ENCODE peak calls at places on chromosomes 1 and 21, in five cellular contexts. A is IMR-90, G is NCI-H1417, E is GM04504, N is NCI-H774. J is an unnamed sample.

GRCh38 chr1:62325696-62326095 is 6.5 kb upstream of the KANK4 start:
- DNase-seq in A (no peak), G (no peak), E (peak; percentile 86), N (no peak), J (no peak)

GRCh38 chr1:153277852-153278251 is 18.4 kb downstream of the LORICRIN start:
- DNase-seq in A (no peak), G (peak; percentile 53), E (no peak), N (no peak), J (no peak)

GRCh38 chr1:226541631-226542622 is 6.6 kb upstream of the STUM start:
- DNase-seq in A (no peak), G (no peak), E (no peak), N (peak; percentile 27), J (no peak)

GRCh38 chr21:31612889-31613785 is 46.4 kb upstream of the SOD1 start:
- DNase-seq in A (peak; percentile 15), G (no peak), E (no peak), N (no peak), J (no peak)

GRCh38 chr1:220748091-220748934 is at the start of gene MTARC2:
- DNase-seq in A (peak; percentile 49), G (peak; percentile 92), E (peak; percentile 36), N (peak; percentile 79), J (peak; percentile 46)

GRCh38 chr21:34922487-34922886 is 126.6 kb downstream of the RUNX1 start:
- DNase-seq in A (no peak), G (no peak), E (no peak), N (no peak), J (no peak)

GRCh38 chr1:117674521-117675400 is 68.9 kb downstream of the TENT5C start:
- DNase-seq in A (peak; percentile 28), G (no peak), E (no peak), N (no peak), J (no peak)

GRCh38 chr1:152347116-152347728 is 12.6 kb downstream of the FLG2 start:
- DNase-seq in A (peak; percentile 52), G (peak; percentile 80), E (peak; percentile 30), N (peak; percentile 26), J (peak; percentile 72)

GRCh38 chr1:34266127-34266951 is 89.6 kb downstream of the C1orf94 start:
- DNase-seq in A (no peak), G (peak; percentile 32), E (no peak), N (no peak), J (no peak)

GRCh38 chr1:33275200-33275599 is 18.9 kb downstream of the ZNF362 start:
- DNase-seq in A (no peak), G (no peak), E (no peak), N (no peak), J (no peak)

GRCh38 chr1:212664409-212665199 is 35.0 kb downstream of the BATF3 start:
- DNase-seq in A (no peak), G (no peak), E (no peak), N (no peak), J (no peak)

GRCh38 chr1:198620198-198620597 is 18.6 kb upstream of the PTPRC start:
- DNase-seq in A (no peak), G (no peak), E (no peak), N (no peak), J (no peak)

GRCh38 chr1:245365621-245366020 is 210.8 kb downstream of the KIF26B start:
- DNase-seq in A (no peak), G (peak; percentile 57), E (no peak), N (peak; percentile 26), J (no peak)

GRCh38 chr21:38914531-38915385 is 109.0 kb downstream of the ETS2 start:
- DNase-seq in A (peak; percentile 29), G (peak; percentile 39), E (no peak), N (no peak), J (no peak)

GRCh38 chr1:241838831-241839365 is 9.1 kb upstream of the EXO1 start:
- DNase-seq in A (peak; percentile 42), G (no peak), E (no peak), N (no peak), J (no peak)

GRCh38 chr1:224733021-224733911 is 117.1 kb downstream of the CNIH3 start:
- DNase-seq in A (peak; percentile 25), G (peak; percentile 73), E (peak; percentile 35), N (peak; percentile 68), J (no peak)

GRCh38 chr1:167620002-167620401 is 10.0 kb upstream of the RCSD1 start:
- DNase-seq in A (no peak), G (no peak), E (no peak), N (no peak), J (no peak)

GRCh38 chr1:182910143-182910542 is 42.8 kb downstream of the SHCBP1L start:
- DNase-seq in A (no peak), G (no peak), E (no peak), N (peak; percentile 20), J (no peak)

GRCh38 chr21:44618909-44619308 is 7.0 kb downstream of the KRTAP10-8 start:
- DNase-seq in A (no peak), G (no peak), E (no peak), N (no peak), J (peak; percentile 26)

GRCh38 chr1:155178441-155179106 is 4.9 kb downstream of the TRIM46 start:
- DNase-seq in A (no peak), G (no peak), E (no peak), N (no peak), J (no peak)